ENCODE peak calls at places on chromosomes 7 and 10, in four cellular contexts. I, B, H and F are unnamed samples.

GRCh38 chr7:32206987-32207386 is 136.8 kb upstream of the PDE1C start:
- DNase-seq in I (peak; percentile 18), B (peak; percentile 36), H (peak; percentile 73), F (peak; percentile 3)

GRCh38 chr10:48965460-48965859 is 25.8 kb upstream of the LRRC18 start:
- DNase-seq in I (no peak), B (no peak), H (no peak), F (no peak)

GRCh38 chr10:78533093-78533492 is 499.4 kb downstream of the RPS24 start:
- DNase-seq in I (no peak), B (no peak), H (no peak), F (no peak)

GRCh38 chr7:46396501-46396900 is 475.4 kb upstream of the IGFBP3 start:
- DNase-seq in I (no peak), B (no peak), H (no peak), F (no peak)

GRCh38 chr7:129877146-129877792 is 75.5 kb downstream of the UBE2H start:
- DNase-seq in I (no peak), B (peak; percentile 26), H (no peak), F (no peak)

GRCh38 chr7:49848211-49848841 is 74.9 kb downstream of the VWC2 start:
- DNase-seq in I (no peak), B (no peak), H (no peak), F (no peak)

GRCh38 chr10:23981520-23982309 is 227.2 kb upstream of the KIAA1217 start:
- DNase-seq in I (no peak), B (no peak), H (no peak), F (no peak)

GRCh38 chr10:93461807-93462178 is 20.3 kb downstream of the MYOF start:
- DNase-seq in I (no peak), B (peak; percentile 54), H (no peak), F (peak; percentile 51)

GRCh38 chr7:117183729-117184128 is 139.1 kb downstream of the WNT2 start:
- DNase-seq in I (no peak), B (no peak), H (no peak), F (no peak)

GRCh38 chr10:124029559-124029958 is 63.8 kb downstream of the CHST15 start:
- DNase-seq in I (no peak), B (no peak), H (no peak), F (no peak)

GRCh38 chr10:75924309-75924920 is 493.0 kb downstream of the LRMDA start:
- DNase-seq in I (no peak), B (no peak), H (no peak), F (no peak)

GRCh38 chr7:92717982-92718716 is 118.2 kb downstream of the CDK6 start:
- DNase-seq in I (no peak), B (peak; percentile 38), H (no peak), F (peak; percentile 57)

GRCh38 chr10:75293456-75293840 is 57.7 kb upstream of the COMTD1 start:
- DNase-seq in I (no peak), B (peak; percentile 43), H (no peak), F (peak; percentile 25)

GRCh38 chr10:28841625-28842024 is 164.3 kb downstream of the BAMBI start:
- DNase-seq in I (no peak), B (peak; percentile 83), H (no peak), F (peak; percentile 82)

GRCh38 chr10:53109320-53109719 is 336.7 kb upstream of the MBL2 start:
- DNase-seq in I (no peak), B (no peak), H (no peak), F (no peak)

GRCh38 chr10:7526017-7526400 is 115.2 kb upstream of the SFMBT2 start:
- DNase-seq in I (no peak), B (no peak), H (peak; percentile 56), F (no peak)

GRCh38 chr10:11846542-11846941 is 23.4 kb downstream of the PROSER2 start:
- DNase-seq in I (no peak), B (peak; percentile 66), H (no peak), F (peak; percentile 9)

GRCh38 chr10:51269816-51270215 is 195.5 kb downstream of the PRKG1 start:
- DNase-seq in I (no peak), B (no peak), H (no peak), F (peak; percentile 75)

GRCh38 chr7:69204936-69205335 is 393.3 kb upstream of the AUTS2 start:
- DNase-seq in I (no peak), B (no peak), H (no peak), F (no peak)

GRCh38 chr10:28676297-28676967 is 889 bp upstream of the BAMBI start:
- DNase-seq in I (no peak), B (peak; percentile 54), H (peak; percentile 70), F (no peak)

GRCh38 chr10:100829933-100830727 is 82.6 kb upstream of the SLF2 start:
- DNase-seq in I (no peak), B (no peak), H (peak; percentile 53), F (no peak)

GRCh38 chr7:111953611-111954010 is 252.6 kb downstream of the DOCK4 start:
- DNase-seq in I (no peak), B (peak; percentile 8), H (no peak), F (no peak)

GRCh38 chr7:156071612-156072011 is 259.3 kb upstream of the SHH start:
- DNase-seq in I (no peak), B (no peak), H (no peak), F (no peak)

GRCh38 chr7:111364413-111364812 is 197.9 kb downstream of the IMMP2L start:
- DNase-seq in I (no peak), B (peak; percentile 42), H (no peak), F (peak; percentile 81)

GRCh38 chr10:49612513-49613159 is 1.2 kb upstream of the CHAT start:
- DNase-seq in I (no peak), B (no peak), H (peak; percentile 89), F (no peak)

GRCh38 chr10:88525371-88526079 is 57.6 kb downstream of the RNLS start:
- DNase-seq in I (no peak), B (peak; percentile 65), H (no peak), F (peak; percentile 72)

GRCh38 chr7:47743898-47744612 is 162.1 kb upstream of the TNS3 start:
- DNase-seq in I (no peak), B (peak; percentile 64), H (peak; percentile 77), F (no peak)

GRCh38 chr7:114917211-114917839 is 4.6 kb upstream of the MDFIC start:
- DNase-seq in I (no peak), B (no peak), H (no peak), F (no peak)

GRCh38 chr10:47030191-47030698 is 119.0 kb downstream of the PTPN20 start:
- DNase-seq in I (no peak), B (no peak), H (peak; percentile 10), F (no peak)

GRCh38 chr10:88908194-88908593 is 28.1 kb downstream of the STAMBPL1 start:
- DNase-seq in I (no peak), B (no peak), H (no peak), F (no peak)

GRCh38 chr10:1180836-1181235 is 124.7 kb downstream of the WDR37 start:
- DNase-seq in I (no peak), B (no peak), H (no peak), F (no peak)

GRCh38 chr7:12028508-12028907 is 182.6 kb upstream of the TMEM106B start:
- DNase-seq in I (no peak), B (peak; percentile 24), H (no peak), F (peak; percentile 64)

GRCh38 chr7:2613113-2613925 is 18.5 kb upstream of the TTYH3 start:
- DNase-seq in I (no peak), B (no peak), H (peak; percentile 63), F (no peak)
- H4K91ac ChIP-seq in I (peak overlapping the region; percentile 34), B (no peak overlapping the region), H (no peak overlapping the region), F (no peak overlapping the region)

GRCh38 chr10:91632671-91633550 is at the start of gene PPP1R3C:
- DNase-seq in I (peak; percentile 71), B (peak; percentile 84), H (peak; percentile 92), F (peak; percentile 92)

GRCh38 chr10:91634246-91634645 is 1.4 kb upstream of the PPP1R3C start:
- DNase-seq in I (no peak), B (no peak), H (no peak), F (no peak)

GRCh38 chr10:91629715-91630549 is 2.9 kb downstream of the PPP1R3C start:
- DNase-seq in I (no peak), B (no peak), H (no peak), F (no peak)

GRCh38 chr10:91627344-91628102 is 5.3 kb downstream of the PPP1R3C start:
- DNase-seq in I (no peak), B (no peak), H (no peak), F (no peak)

GRCh38 chr10:91630592-91630991 is 2.3 kb downstream of the PPP1R3C start:
- DNase-seq in I (no peak), B (no peak), H (no peak), F (no peak)
- H3K9ac ChIP-seq in I (no peak overlapping the region), B (no peak overlapping the region), H (no peak overlapping the region), F (no peak overlapping the region)

DNA sequence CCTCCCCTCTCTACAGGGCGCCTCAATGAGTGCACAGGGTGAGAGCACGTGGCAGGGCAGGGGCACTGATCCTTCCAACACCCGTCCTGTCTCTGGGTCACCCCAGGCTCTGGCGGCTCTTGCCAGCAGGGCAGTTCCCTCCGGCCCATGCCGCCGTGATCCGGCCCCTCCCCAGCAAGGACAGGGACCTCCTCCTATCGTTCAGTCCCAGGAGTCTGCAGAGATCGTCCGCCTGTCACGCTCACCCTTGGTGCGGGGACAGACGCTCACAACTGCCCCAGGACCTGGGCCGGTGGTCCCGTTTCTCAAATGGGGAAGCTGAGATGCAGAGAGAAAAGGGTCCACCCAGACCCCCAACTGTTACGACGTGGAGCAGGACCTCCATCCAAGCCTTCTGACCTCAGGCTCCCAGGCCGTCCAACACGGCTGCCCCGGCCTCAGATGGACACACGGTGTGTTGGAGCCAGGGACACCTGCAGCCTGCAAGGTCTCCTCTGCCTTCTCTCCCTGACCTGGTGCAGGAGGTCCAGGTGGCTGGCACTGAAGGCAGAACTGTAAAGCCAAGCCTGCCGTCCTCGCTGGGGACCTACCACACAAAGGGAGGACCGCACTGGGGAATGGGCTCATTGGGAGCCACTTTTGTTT is 248.9 kb downstream of the ELFN1 start:
- DNase-seq in I (no peak), B (no peak), H (no peak), F (no peak)
- H4K91ac ChIP-seq in I (no peak overlapping the region), B (no peak overlapping the region), H (no peak overlapping the region), F (no peak overlapping the region)

DNA sequence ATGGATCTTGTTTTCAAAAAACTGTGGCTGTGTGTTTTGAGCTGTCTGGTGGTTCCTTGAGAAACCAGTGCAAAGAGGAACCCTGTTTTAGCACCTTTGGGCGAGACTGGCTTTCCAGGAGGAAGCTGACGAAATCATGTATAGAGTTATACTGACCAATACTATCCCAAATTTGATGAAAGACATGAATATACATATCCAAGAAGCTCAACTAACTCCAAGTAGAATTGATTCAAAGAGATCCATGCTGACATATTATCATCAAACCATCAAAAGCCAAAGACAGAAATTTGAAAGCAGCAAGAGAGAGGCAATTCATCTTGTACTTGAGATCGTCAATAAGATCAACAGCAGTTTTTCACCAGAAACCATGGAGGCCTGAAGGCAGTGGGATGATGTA is 610.7 kb downstream of the DNAJB6 start:
- DNase-seq in I (no peak), B (no peak), H (no peak), F (no peak)
- H3K9ac ChIP-seq in I (no peak overlapping the region), B (no peak overlapping the region), H (no peak overlapping the region), F (no peak overlapping the region)

DNA sequence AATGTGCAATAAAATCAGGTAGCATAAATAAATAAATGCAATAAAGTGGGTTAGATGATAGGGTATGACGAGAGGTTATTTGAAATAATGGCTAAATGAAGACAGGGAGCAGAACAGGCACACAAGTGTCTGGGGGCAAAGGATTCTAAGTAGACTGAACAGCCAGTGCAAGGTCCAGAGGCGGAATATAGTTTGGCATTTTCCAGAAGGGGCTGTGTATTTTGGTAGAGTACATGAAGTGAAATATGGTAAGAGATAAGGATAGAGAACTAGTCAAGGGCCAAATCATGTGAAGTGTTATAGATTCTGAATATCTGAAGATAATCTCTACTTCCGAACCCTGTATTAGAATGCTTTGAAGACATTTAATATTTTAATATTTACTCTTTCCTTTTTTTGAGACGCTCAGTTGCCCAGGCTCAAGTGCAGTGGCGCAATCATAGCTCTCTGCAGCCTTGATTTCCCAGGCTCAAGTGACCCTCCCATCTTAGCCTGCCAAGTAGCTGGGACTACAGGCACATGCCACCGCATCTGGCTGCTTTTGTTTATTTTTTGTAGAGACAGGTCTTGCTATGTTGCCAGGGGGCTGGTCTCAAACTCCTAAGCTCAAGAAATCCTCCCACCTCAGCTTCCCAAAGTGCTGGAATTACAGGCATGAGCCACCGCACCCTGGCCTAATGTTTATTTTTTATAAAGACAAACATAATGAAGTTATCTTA is 44.4 kb upstream of the CD36 start:
- DNase-seq in I (no peak), B (peak; percentile 28), H (no peak), F (peak; percentile 5)
- H4K91ac ChIP-seq in I (no peak overlapping the region), B (peak overlapping the region; percentile 27), H (no peak overlapping the region), F (no peak overlapping the region)